ENCODE peak calls at places on chromosome 16, in six cellular contexts. One of them, this sample, is unnamed.

GRCh38 chr16:15811778-15812750 is 44.8 kb downstream of the MYH11 start:
- DNase-seq in brain microvascular endothelial cell: peak; percentile 91
- DNase-seq in A549: peak; percentile 69
- DNase-seq in IMR-90: peak; percentile 86
- DNase-seq in MCF 10A: peak; percentile 68
- DNase-seq in stomach: peak; percentile 44
- DNase-seq in this sample: no peak

GRCh38 chr16:17397499-17397891 is 73.3 kb downstream of the XYLT1 start:
- DNase-seq in A549: peak; percentile 35
- DNase-seq in stomach: peak; percentile 40
- DNase-seq in IMR-90: peak; percentile 83
- DNase-seq in brain microvascular endothelial cell: no peak
- DNase-seq in MCF 10A: peak; percentile 5
- DNase-seq in this sample: no peak

GRCh38 chr16:3732171-3732570 is 14.8 kb upstream of the TRAP1 start:
- DNase-seq in IMR-90: no peak
- DNase-seq in MCF 10A: no peak
- DNase-seq in stomach: no peak
- DNase-seq in brain microvascular endothelial cell: no peak
- DNase-seq in A549: no peak
- DNase-seq in this sample: no peak

GRCh38 chr16:60331168-60331567 is 1597.1 kb upstream of the GOT2 start:
- DNase-seq in stomach: no peak
- DNase-seq in MCF 10A: no peak
- DNase-seq in brain microvascular endothelial cell: no peak
- DNase-seq in A549: no peak
- DNase-seq in IMR-90: no peak
- DNase-seq in this sample: no peak

GRCh38 chr16:21656795-21657768 is 4.7 kb upstream of the IGSF6 start:
- DNase-seq in stomach: no peak
- DNase-seq in IMR-90: peak; percentile 67
- DNase-seq in MCF 10A: peak; percentile 62
- DNase-seq in brain microvascular endothelial cell: peak; percentile 45
- DNase-seq in A549: peak; percentile 60
- DNase-seq in this sample: no peak

GRCh38 chr16:56667581-56668571 is at the start of gene MT1G:
- DNase-seq in stomach: peak; percentile 87
- DNase-seq in IMR-90: no peak
- DNase-seq in brain microvascular endothelial cell: no peak
- DNase-seq in A549: no peak
- DNase-seq in MCF 10A: no peak
- DNase-seq in this sample: no peak

GRCh38 chr16:51876934-51877333 is 670.0 kb downstream of the TOX3 start:
- DNase-seq in stomach: no peak
- DNase-seq in IMR-90: peak; percentile 83
- DNase-seq in brain microvascular endothelial cell: no peak
- DNase-seq in MCF 10A: no peak
- DNase-seq in A549: no peak
- DNase-seq in this sample: no peak

GRCh38 chr16:85384831-85385462 is 228.2 kb upstream of the GSE1 start:
- DNase-seq in IMR-90: no peak
- DNase-seq in MCF 10A: peak; percentile 91
- DNase-seq in A549: no peak
- DNase-seq in brain microvascular endothelial cell: no peak
- DNase-seq in stomach: peak; percentile 55
- DNase-seq in this sample: no peak

GRCh38 chr16:30927789-30928378 is 4.5 kb downstream of the FBXL19 start:
- DNase-seq in brain microvascular endothelial cell: no peak
- DNase-seq in stomach: no peak
- DNase-seq in A549: peak; percentile 79
- DNase-seq in MCF 10A: peak; percentile 44
- DNase-seq in IMR-90: peak; percentile 25
- DNase-seq in this sample: no peak

GRCh38 chr16:21554795-21555585 is 44.4 kb upstream of the METTL9 start:
- DNase-seq in A549: peak; percentile 75
- DNase-seq in IMR-90: peak; percentile 71
- DNase-seq in MCF 10A: peak; percentile 84
- DNase-seq in brain microvascular endothelial cell: peak; percentile 84
- DNase-seq in stomach: peak; percentile 93
- DNase-seq in this sample: peak; percentile 89

GRCh38 chr16:72467157-72467759 is 295.3 kb upstream of the PMFBP1 start:
- DNase-seq in brain microvascular endothelial cell: peak; percentile 31
- DNase-seq in MCF 10A: peak; percentile 61
- DNase-seq in IMR-90: peak; percentile 60
- DNase-seq in A549: peak; percentile 57
- DNase-seq in stomach: no peak
- DNase-seq in this sample: no peak

GRCh38 chr16:15874745-15875314 is 13.6 kb downstream of the CEP20 start:
- DNase-seq in A549: peak; percentile 87
- DNase-seq in IMR-90: peak; percentile 80
- DNase-seq in MCF 10A: peak; percentile 75
- DNase-seq in stomach: peak; percentile 59
- DNase-seq in brain microvascular endothelial cell: peak; percentile 64
- DNase-seq in this sample: no peak

GRCh38 chr16:3872216-3872895 is 8.2 kb downstream of the CREBBP start:
- DNase-seq in stomach: no peak
- DNase-seq in IMR-90: no peak
- DNase-seq in MCF 10A: no peak
- DNase-seq in brain microvascular endothelial cell: no peak
- DNase-seq in A549: no peak
- DNase-seq in this sample: no peak

GRCh38 chr16:18953535-18953934 is 27.3 kb upstream of the SMG1 start:
- DNase-seq in brain microvascular endothelial cell: no peak
- DNase-seq in A549: no peak
- DNase-seq in stomach: no peak
- DNase-seq in IMR-90: no peak
- DNase-seq in MCF 10A: no peak
- DNase-seq in this sample: no peak

GRCh38 chr16:18958621-18959578 is 24.8 kb upstream of the TMC7 start:
- DNase-seq in brain microvascular endothelial cell: no peak
- DNase-seq in MCF 10A: no peak
- DNase-seq in A549: no peak
- DNase-seq in IMR-90: peak; percentile 3
- DNase-seq in stomach: no peak
- DNase-seq in this sample: no peak
- TF ChIP-seq CTCF in brain microvascular endothelial cell: no peak
- TF ChIP-seq CTCF in MCF 10A: no peak
- TF ChIP-seq CTCF in A549: no peak
- TF ChIP-seq CTCF in IMR-90: no peak
- TF ChIP-seq CTCF in stomach: no peak
- TF ChIP-seq CTCF in this sample: no peak

DNA sequence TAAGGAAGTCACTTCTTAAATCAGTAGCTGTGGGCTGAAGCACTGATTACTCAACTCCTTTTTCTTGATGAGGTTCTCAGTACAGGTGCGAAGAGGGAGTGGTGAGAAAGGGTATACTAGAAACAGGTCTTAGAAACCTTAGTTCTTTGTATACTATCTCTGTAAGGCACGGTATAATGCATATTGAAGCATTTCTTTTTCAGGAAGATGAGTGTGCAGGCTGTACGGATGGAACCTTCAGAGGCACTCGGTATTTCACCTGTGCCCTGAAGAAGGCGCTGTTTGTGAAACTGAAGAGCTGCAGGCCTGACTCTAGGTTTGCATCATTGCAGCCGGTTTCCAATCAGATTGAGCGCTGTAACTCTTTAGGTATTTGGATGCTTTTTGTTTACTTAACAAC is 39.2 kb downstream of the CYLD start:
- DNase-seq in stomach: no peak
- DNase-seq in A549: peak; percentile 17
- DNase-seq in IMR-90: peak; percentile 8
- DNase-seq in brain microvascular endothelial cell: no peak
- DNase-seq in MCF 10A: no peak
- DNase-seq in this sample: no peak
- TF ChIP-seq CTCF in stomach: no peak
- TF ChIP-seq CTCF in A549: no peak
- TF ChIP-seq CTCF in IMR-90: peak; percentile 20
- TF ChIP-seq CTCF in brain microvascular endothelial cell: peak; percentile 42
- TF ChIP-seq CTCF in MCF 10A: no peak
- TF ChIP-seq CTCF in this sample: peak; percentile 18

DNA sequence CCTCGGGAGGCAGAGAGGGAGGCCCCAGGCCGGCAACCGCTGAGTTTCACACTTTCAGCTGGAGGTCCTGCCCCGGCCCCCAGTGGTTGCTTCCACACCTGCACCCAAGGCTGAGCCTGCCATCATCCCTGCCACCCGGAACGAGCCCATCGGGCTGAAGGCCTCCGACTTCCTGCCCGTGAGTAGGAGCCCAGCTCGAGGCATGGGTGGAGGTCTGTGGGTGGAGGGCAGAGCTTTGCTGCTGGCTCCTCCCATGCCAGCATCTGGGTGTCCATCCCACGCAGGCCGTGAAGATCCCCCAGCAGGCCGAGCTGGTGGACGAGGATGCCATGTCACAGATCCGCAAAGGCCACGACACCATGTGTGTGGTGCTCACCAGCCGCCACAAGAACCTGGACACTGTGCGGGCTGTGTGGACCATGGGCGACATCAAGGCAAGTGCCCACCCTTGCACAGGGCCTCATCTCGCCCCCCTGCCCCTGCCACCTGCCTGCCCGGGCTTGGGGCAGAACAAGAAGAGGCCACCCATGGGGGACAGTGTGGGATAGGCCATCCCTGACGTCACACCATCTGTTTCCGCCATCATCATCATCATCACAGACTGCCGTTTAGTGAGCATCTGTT is 19.6 kb downstream of the KATNB1 start:
- DNase-seq in IMR-90: no peak
- DNase-seq in brain microvascular endothelial cell: no peak
- DNase-seq in A549: no peak
- DNase-seq in MCF 10A: no peak
- DNase-seq in stomach: no peak
- DNase-seq in this sample: no peak
- TF ChIP-seq CTCF in IMR-90: no peak
- TF ChIP-seq CTCF in brain microvascular endothelial cell: peak; percentile 34
- TF ChIP-seq CTCF in A549: no peak
- TF ChIP-seq CTCF in MCF 10A: no peak
- TF ChIP-seq CTCF in stomach: no peak
- TF ChIP-seq CTCF in this sample: no peak

DNA sequence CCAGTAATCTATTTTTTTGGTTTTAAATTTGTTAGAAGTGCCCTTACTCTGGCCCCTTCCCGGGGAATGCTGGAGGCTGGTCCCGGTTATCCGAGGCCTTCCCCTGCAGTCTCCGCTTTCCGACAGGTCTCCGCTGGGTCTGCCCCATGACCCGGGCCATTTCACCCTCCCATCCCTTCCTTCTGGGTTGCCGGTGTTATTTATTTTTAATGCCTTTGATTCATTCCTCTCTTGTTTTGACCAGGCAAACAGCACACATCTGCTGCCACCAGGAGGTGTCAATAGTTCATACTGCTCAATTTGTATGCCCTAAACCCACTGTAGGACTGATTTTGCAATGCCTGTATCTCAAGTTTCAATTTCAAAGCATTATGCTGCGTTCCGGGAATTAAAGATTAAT is 113.2 kb upstream of the IRX5 start:
- DNase-seq in brain microvascular endothelial cell: no peak
- DNase-seq in MCF 10A: peak; percentile 69
- DNase-seq in A549: peak; percentile 42
- DNase-seq in stomach: peak; percentile 40
- DNase-seq in IMR-90: no peak
- DNase-seq in this sample: no peak
- TF ChIP-seq CTCF in brain microvascular endothelial cell: peak; percentile 18
- TF ChIP-seq CTCF in MCF 10A: peak; percentile 42
- TF ChIP-seq CTCF in A549: no peak
- TF ChIP-seq CTCF in stomach: peak; percentile 13
- TF ChIP-seq CTCF in IMR-90: no peak
- TF ChIP-seq CTCF in this sample: no peak

GRCh38 chr16:78099372-78100161 is at the start of gene WWOX:
- DNase-seq in brain microvascular endothelial cell: peak; percentile 98
- DNase-seq in A549: peak; percentile 97
- DNase-seq in stomach: peak; percentile 97
- DNase-seq in IMR-90: peak; percentile 98
- DNase-seq in MCF 10A: peak; percentile 99
- DNase-seq in this sample: peak; percentile 92
- TF ChIP-seq CTCF in brain microvascular endothelial cell: peak; percentile 92
- TF ChIP-seq CTCF in A549: peak; percentile 85
- TF ChIP-seq CTCF in stomach: peak; percentile 96
- TF ChIP-seq CTCF in IMR-90: peak; percentile 70
- TF ChIP-seq CTCF in MCF 10A: peak; percentile 99
- TF ChIP-seq CTCF in this sample: peak; percentile 96

DNA sequence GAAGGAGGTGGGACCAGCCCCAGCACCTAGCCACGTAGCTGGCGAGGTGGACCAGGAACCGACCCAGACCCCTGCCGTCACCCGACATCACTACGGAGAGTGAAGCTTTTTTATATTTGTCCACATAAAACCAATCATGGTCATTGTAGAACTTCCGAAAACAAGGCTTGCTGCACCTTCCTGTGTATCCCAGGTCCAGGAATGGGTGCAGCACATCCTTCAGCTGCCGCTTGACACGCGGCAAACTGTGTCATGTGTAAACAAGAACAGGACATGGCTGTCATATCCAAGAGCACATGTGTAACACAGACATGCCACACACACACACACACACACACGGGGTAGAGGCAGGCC is 1.4 kb downstream of the HBQ1 start:
- DNase-seq in IMR-90: no peak
- DNase-seq in MCF 10A: no peak
- DNase-seq in stomach: no peak
- DNase-seq in brain microvascular endothelial cell: no peak
- DNase-seq in A549: peak; percentile 49
- DNase-seq in this sample: no peak
- TF ChIP-seq CTCF in IMR-90: no peak
- TF ChIP-seq CTCF in MCF 10A: no peak
- TF ChIP-seq CTCF in stomach: no peak
- TF ChIP-seq CTCF in brain microvascular endothelial cell: no peak
- TF ChIP-seq CTCF in A549: no peak
- TF ChIP-seq CTCF in this sample: peak; percentile 16

GRCh38 chr16:24044467-24044866 is 208.7 kb downstream of the PRKCB start:
- DNase-seq in brain microvascular endothelial cell: no peak
- DNase-seq in MCF 10A: no peak
- DNase-seq in A549: no peak
- DNase-seq in IMR-90: no peak
- DNase-seq in stomach: no peak
- DNase-seq in this sample: no peak

GRCh38 chr16:24046442-24046841 is 209.7 kb upstream of the CACNG3 start:
- DNase-seq in brain microvascular endothelial cell: no peak
- DNase-seq in IMR-90: no peak
- DNase-seq in MCF 10A: no peak
- DNase-seq in A549: no peak
- DNase-seq in stomach: no peak
- DNase-seq in this sample: no peak

GRCh38 chr16:24041834-24042631 is 206.2 kb downstream of the PRKCB start:
- DNase-seq in stomach: peak; percentile 62
- DNase-seq in IMR-90: peak; percentile 48
- DNase-seq in A549: peak; percentile 65
- DNase-seq in brain microvascular endothelial cell: peak; percentile 63
- DNase-seq in MCF 10A: peak; percentile 74
- DNase-seq in this sample: peak; percentile 72

GRCh38 chr16:24049113-24049512 is 207.0 kb upstream of the CACNG3 start:
- DNase-seq in brain microvascular endothelial cell: no peak
- DNase-seq in stomach: no peak
- DNase-seq in IMR-90: no peak
- DNase-seq in A549: no peak
- DNase-seq in MCF 10A: no peak
- DNase-seq in this sample: no peak

DNA sequence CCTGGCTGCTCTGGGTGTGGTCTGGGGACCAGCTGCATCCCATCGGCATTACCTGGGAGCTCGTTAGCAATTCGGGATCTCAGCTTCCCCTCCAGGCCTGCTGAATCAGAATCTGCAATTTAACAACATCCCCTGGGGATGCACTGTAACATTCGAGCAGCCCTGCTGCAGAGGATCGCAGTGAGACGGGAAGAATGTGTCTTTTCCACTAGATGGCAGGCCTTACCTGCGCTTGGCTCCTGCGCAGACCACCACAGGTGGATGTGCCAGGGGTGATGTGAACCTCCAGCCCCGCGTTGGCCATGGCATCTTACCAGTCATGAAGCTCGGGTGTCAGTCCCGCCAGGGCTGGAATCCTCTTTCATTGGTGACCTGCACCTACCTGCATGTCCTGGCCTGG is 209.9 kb downstream of the PRKCB start:
- DNase-seq in IMR-90: no peak
- DNase-seq in brain microvascular endothelial cell: no peak
- DNase-seq in MCF 10A: peak; percentile 2
- DNase-seq in stomach: no peak
- DNase-seq in A549: peak; percentile 22
- DNase-seq in this sample: no peak
- TF ChIP-seq CTCF in IMR-90: no peak
- TF ChIP-seq CTCF in brain microvascular endothelial cell: peak; percentile 8
- TF ChIP-seq CTCF in MCF 10A: peak; percentile 37
- TF ChIP-seq CTCF in stomach: no peak
- TF ChIP-seq CTCF in A549: peak; percentile 59
- TF ChIP-seq CTCF in this sample: no peak

This sample was measured in natural killer cell.